ENCODE peak calls at places on chromosomes 12 and 14, in eight cellular contexts. One of them, this sample, is unnamed.

GRCh38 chr12:76563061-76563460 is 3.5 kb upstream of the OSBPL8 start:
- DNase-seq in brain microvascular endothelial cell: no peak
- DNase-seq in astrocyte of the hippocampus: no peak
- DNase-seq in effector CD4-positive, alpha-beta T cell: no peak
- DNase-seq in activated CD4-positive, alpha-beta T cell treated with anti-CD3 and anti-CD28 coated beads, Interleukin-2, amount 50 U/mL, for 1 hour: no peak
- DNase-seq in stimulated activated CD4-positive, alpha-beta T cell treated with anti-CD3 and anti-CD28 coated beads, Interleukin-12 subunit alpha, Interleukin-12 subunit beta, amount 100 ng/mL, for 4 hours: no peak
- DNase-seq in HEK293T: no peak
- DNase-seq in NCI-H1092: no peak
- DNase-seq in this sample: no peak

GRCh38 chr14:92754956-92755355 is 6.5 kb upstream of the LGMN start:
- DNase-seq in NCI-H1092: peak
- DNase-seq in effector CD4-positive, alpha-beta T cell: no peak
- DNase-seq in astrocyte of the hippocampus: no peak
- DNase-seq in activated CD4-positive, alpha-beta T cell treated with anti-CD3 and anti-CD28 coated beads, Interleukin-2, amount 50 U/mL, for 1 hour: no peak
- DNase-seq in HEK293T: no peak
- DNase-seq in stimulated activated CD4-positive, alpha-beta T cell treated with anti-CD3 and anti-CD28 coated beads, Interleukin-12 subunit alpha, Interleukin-12 subunit beta, amount 100 ng/mL, for 4 hours: no peak
- DNase-seq in brain microvascular endothelial cell: no peak
- DNase-seq in this sample: no peak

GRCh38 chr14:99425272-99425681 is 55.4 kb downstream of the SETD3 start:
- DNase-seq in NCI-H1092: peak
- DNase-seq in activated CD4-positive, alpha-beta T cell treated with anti-CD3 and anti-CD28 coated beads, Interleukin-2, amount 50 U/mL, for 1 hour: no peak
- DNase-seq in brain microvascular endothelial cell: no peak
- DNase-seq in astrocyte of the hippocampus: no peak
- DNase-seq in stimulated activated CD4-positive, alpha-beta T cell treated with anti-CD3 and anti-CD28 coated beads, Interleukin-12 subunit alpha, Interleukin-12 subunit beta, amount 100 ng/mL, for 4 hours: no peak
- DNase-seq in effector CD4-positive, alpha-beta T cell: no peak
- DNase-seq in HEK293T: no peak
- DNase-seq in this sample: no peak

GRCh38 chr14:30991408-30991807 is 34.0 kb upstream of the AP4S1 start:
- DNase-seq in stimulated activated CD4-positive, alpha-beta T cell treated with anti-CD3 and anti-CD28 coated beads, Interleukin-12 subunit alpha, Interleukin-12 subunit beta, amount 100 ng/mL, for 4 hours: no peak
- DNase-seq in activated CD4-positive, alpha-beta T cell treated with anti-CD3 and anti-CD28 coated beads, Interleukin-2, amount 50 U/mL, for 1 hour: no peak
- DNase-seq in NCI-H1092: no peak
- DNase-seq in effector CD4-positive, alpha-beta T cell: no peak
- DNase-seq in astrocyte of the hippocampus: no peak
- DNase-seq in HEK293T: no peak
- DNase-seq in brain microvascular endothelial cell: no peak
- DNase-seq in this sample: no peak

GRCh38 chr14:100522616-100523021 is 64.6 kb downstream of the BEGAIN start:
- DNase-seq in effector CD4-positive, alpha-beta T cell: no peak
- DNase-seq in NCI-H1092: no peak
- DNase-seq in astrocyte of the hippocampus: no peak
- DNase-seq in brain microvascular endothelial cell: no peak
- DNase-seq in stimulated activated CD4-positive, alpha-beta T cell treated with anti-CD3 and anti-CD28 coated beads, Interleukin-12 subunit alpha, Interleukin-12 subunit beta, amount 100 ng/mL, for 4 hours: no peak
- DNase-seq in activated CD4-positive, alpha-beta T cell treated with anti-CD3 and anti-CD28 coated beads, Interleukin-2, amount 50 U/mL, for 1 hour: no peak
- DNase-seq in HEK293T: no peak
- DNase-seq in this sample: no peak

GRCh38 chr12:104213952-104214351 is 1.6 kb upstream of the TXNRD1 start:
- DNase-seq in brain microvascular endothelial cell: peak
- DNase-seq in activated CD4-positive, alpha-beta T cell treated with anti-CD3 and anti-CD28 coated beads, Interleukin-2, amount 50 U/mL, for 1 hour: no peak
- DNase-seq in HEK293T: no peak
- DNase-seq in NCI-H1092: no peak
- DNase-seq in astrocyte of the hippocampus: peak
- DNase-seq in stimulated activated CD4-positive, alpha-beta T cell treated with anti-CD3 and anti-CD28 coated beads, Interleukin-12 subunit alpha, Interleukin-12 subunit beta, amount 100 ng/mL, for 4 hours: no peak
- DNase-seq in effector CD4-positive, alpha-beta T cell: no peak
- DNase-seq in this sample: no peak

GRCh38 chr14:101962503-101962874 is 1.9 kb upstream of the DYNC1H1 start:
- DNase-seq in activated CD4-positive, alpha-beta T cell treated with anti-CD3 and anti-CD28 coated beads, Interleukin-2, amount 50 U/mL, for 1 hour: no peak
- DNase-seq in stimulated activated CD4-positive, alpha-beta T cell treated with anti-CD3 and anti-CD28 coated beads, Interleukin-12 subunit alpha, Interleukin-12 subunit beta, amount 100 ng/mL, for 4 hours: no peak
- DNase-seq in astrocyte of the hippocampus: peak
- DNase-seq in effector CD4-positive, alpha-beta T cell: no peak
- DNase-seq in NCI-H1092: peak
- DNase-seq in HEK293T: no peak
- DNase-seq in brain microvascular endothelial cell: peak
- DNase-seq in this sample: no peak

GRCh38 chr12:132284071-132284492 is 45.3 kb downstream of the GALNT9 start:
- DNase-seq in HEK293T: no peak
- DNase-seq in brain microvascular endothelial cell: peak
- DNase-seq in effector CD4-positive, alpha-beta T cell: no peak
- DNase-seq in NCI-H1092: no peak
- DNase-seq in activated CD4-positive, alpha-beta T cell treated with anti-CD3 and anti-CD28 coated beads, Interleukin-2, amount 50 U/mL, for 1 hour: no peak
- DNase-seq in stimulated activated CD4-positive, alpha-beta T cell treated with anti-CD3 and anti-CD28 coated beads, Interleukin-12 subunit alpha, Interleukin-12 subunit beta, amount 100 ng/mL, for 4 hours: no peak
- DNase-seq in astrocyte of the hippocampus: peak
- DNase-seq in this sample: no peak

GRCh38 chr12:70732287-70732686 is 95.1 kb upstream of the PTPRB start:
- DNase-seq in activated CD4-positive, alpha-beta T cell treated with anti-CD3 and anti-CD28 coated beads, Interleukin-2, amount 50 U/mL, for 1 hour: no peak
- DNase-seq in stimulated activated CD4-positive, alpha-beta T cell treated with anti-CD3 and anti-CD28 coated beads, Interleukin-12 subunit alpha, Interleukin-12 subunit beta, amount 100 ng/mL, for 4 hours: no peak
- DNase-seq in effector CD4-positive, alpha-beta T cell: no peak
- DNase-seq in brain microvascular endothelial cell: no peak
- DNase-seq in HEK293T: no peak
- DNase-seq in NCI-H1092: peak
- DNase-seq in astrocyte of the hippocampus: no peak
- DNase-seq in this sample: no peak

GRCh38 chr12:48768147-48768546 is 20.7 kb downstream of the ADCY6 start:
- DNase-seq in NCI-H1092: no peak
- DNase-seq in brain microvascular endothelial cell: no peak
- DNase-seq in effector CD4-positive, alpha-beta T cell: no peak
- DNase-seq in astrocyte of the hippocampus: no peak
- DNase-seq in HEK293T: no peak
- DNase-seq in stimulated activated CD4-positive, alpha-beta T cell treated with anti-CD3 and anti-CD28 coated beads, Interleukin-12 subunit alpha, Interleukin-12 subunit beta, amount 100 ng/mL, for 4 hours: no peak
- DNase-seq in activated CD4-positive, alpha-beta T cell treated with anti-CD3 and anti-CD28 coated beads, Interleukin-2, amount 50 U/mL, for 1 hour: no peak
- DNase-seq in this sample: no peak

GRCh38 chr12:124422570-124423523 is 128.0 kb downstream of the RFLNA start:
- DNase-seq in astrocyte of the hippocampus: peak
- DNase-seq in stimulated activated CD4-positive, alpha-beta T cell treated with anti-CD3 and anti-CD28 coated beads, Interleukin-12 subunit alpha, Interleukin-12 subunit beta, amount 100 ng/mL, for 4 hours: no peak
- DNase-seq in activated CD4-positive, alpha-beta T cell treated with anti-CD3 and anti-CD28 coated beads, Interleukin-2, amount 50 U/mL, for 1 hour: no peak
- DNase-seq in NCI-H1092: peak
- DNase-seq in HEK293T: no peak
- DNase-seq in brain microvascular endothelial cell: peak
- DNase-seq in effector CD4-positive, alpha-beta T cell: no peak
- DNase-seq in this sample: no peak